ENCODE peak calls at places on chromosomes 11 and 22, in nine cellular contexts. One of them, this sample, is unnamed.

GRCh38 chr11:58765078-58765477 is 33.3 kb upstream of the GLYAT start:
- DNase-seq in CD8-positive, alpha-beta memory T cell: no peak
- DNase-seq in right atrium auricular region: no peak
- DNase-seq in GM23338: no peak
- DNase-seq in left ventricle myocardium inferior: no peak
- DNase-seq in psoas muscle: no peak
- DNase-seq in heart right ventricle: no peak
- DNase-seq in GM23248: no peak
- DNase-seq in pancreas: no peak
- DNase-seq in this sample: no peak

GRCh38 chr11:93072236-93072635 is 102.8 kb downstream of the MTNR1B start:
- DNase-seq in psoas muscle: no peak
- DNase-seq in GM23248: no peak
- DNase-seq in heart right ventricle: no peak
- DNase-seq in CD8-positive, alpha-beta memory T cell: no peak
- DNase-seq in GM23338: peak; percentile 71
- DNase-seq in right atrium auricular region: no peak
- DNase-seq in left ventricle myocardium inferior: no peak
- DNase-seq in pancreas: no peak
- DNase-seq in this sample: peak; percentile 39

GRCh38 chr11:102749101-102749725 is 24.5 kb upstream of the MMP8 start:
- DNase-seq in GM23338: no peak
- DNase-seq in left ventricle myocardium inferior: no peak
- DNase-seq in CD8-positive, alpha-beta memory T cell: no peak
- DNase-seq in heart right ventricle: no peak
- DNase-seq in right atrium auricular region: no peak
- DNase-seq in psoas muscle: no peak
- DNase-seq in GM23248: no peak
- DNase-seq in pancreas: no peak
- DNase-seq in this sample: no peak

GRCh38 chr11:1773711-1774550 is 10.2 kb upstream of the CTSD start:
- DNase-seq in GM23248: no peak
- DNase-seq in GM23338: no peak
- DNase-seq in heart right ventricle: no peak
- DNase-seq in CD8-positive, alpha-beta memory T cell: no peak
- DNase-seq in left ventricle myocardium inferior: no peak
- DNase-seq in right atrium auricular region: no peak
- DNase-seq in pancreas: peak; percentile 52
- DNase-seq in psoas muscle: no peak
- DNase-seq in this sample: peak; percentile 45

GRCh38 chr22:21587803-21588611 is 20.5 kb downstream of the UBE2L3 start:
- DNase-seq in left ventricle myocardium inferior: no peak
- DNase-seq in right atrium auricular region: no peak
- DNase-seq in CD8-positive, alpha-beta memory T cell: no peak
- DNase-seq in GM23338: no peak
- DNase-seq in GM23248: no peak
- DNase-seq in psoas muscle: no peak
- DNase-seq in heart right ventricle: no peak
- DNase-seq in pancreas: no peak
- DNase-seq in this sample: peak; percentile 14

GRCh38 chr11:24935059-24935458 is 438.2 kb downstream of the LUZP2 start:
- DNase-seq in left ventricle myocardium inferior: no peak
- DNase-seq in GM23338: no peak
- DNase-seq in heart right ventricle: no peak
- DNase-seq in right atrium auricular region: no peak
- DNase-seq in CD8-positive, alpha-beta memory T cell: no peak
- DNase-seq in GM23248: no peak
- DNase-seq in psoas muscle: no peak
- DNase-seq in pancreas: no peak
- DNase-seq in this sample: no peak

GRCh38 chr11:35376613-35377012 is 42.7 kb downstream of the SLC1A2 start:
- DNase-seq in GM23338: no peak
- DNase-seq in psoas muscle: no peak
- DNase-seq in left ventricle myocardium inferior: no peak
- DNase-seq in pancreas: no peak
- DNase-seq in heart right ventricle: no peak
- DNase-seq in CD8-positive, alpha-beta memory T cell: no peak
- DNase-seq in right atrium auricular region: no peak
- DNase-seq in GM23248: peak; percentile 53
- DNase-seq in this sample: no peak

GRCh38 chr22:27804683-27805297 is 3.2 kb upstream of the MN1 start:
- DNase-seq in GM23248: peak; percentile 89
- DNase-seq in CD8-positive, alpha-beta memory T cell: no peak
- DNase-seq in psoas muscle: peak; percentile 67
- DNase-seq in left ventricle myocardium inferior: peak; percentile 66
- DNase-seq in GM23338: peak; percentile 91
- DNase-seq in heart right ventricle: peak; percentile 80
- DNase-seq in right atrium auricular region: peak; percentile 81
- DNase-seq in pancreas: peak; percentile 82
- DNase-seq in this sample: peak; percentile 92

GRCh38 chr22:50469377-50470305 is 5.2 kb downstream of the SBF1 start:
- DNase-seq in GM23338: peak; percentile 56
- DNase-seq in heart right ventricle: no peak
- DNase-seq in psoas muscle: peak; percentile 52
- DNase-seq in right atrium auricular region: no peak
- DNase-seq in GM23248: peak; percentile 51
- DNase-seq in left ventricle myocardium inferior: peak; percentile 41
- DNase-seq in pancreas: no peak
- DNase-seq in CD8-positive, alpha-beta memory T cell: peak; percentile 98
- DNase-seq in this sample: peak; percentile 94

GRCh38 chr22:44505796-44506354 is 7.8 kb upstream of the RTL6 start:
- DNase-seq in pancreas: no peak
- DNase-seq in right atrium auricular region: peak; percentile 49
- DNase-seq in heart right ventricle: no peak
- DNase-seq in left ventricle myocardium inferior: no peak
- DNase-seq in GM23338: no peak
- DNase-seq in psoas muscle: no peak
- DNase-seq in CD8-positive, alpha-beta memory T cell: no peak
- DNase-seq in GM23248: peak; percentile 24
- DNase-seq in this sample: no peak

GRCh38 chr22:22085702-22086500 is 103.3 kb upstream of the TOP3B start:
- DNase-seq in GM23248: peak; percentile 68
- DNase-seq in CD8-positive, alpha-beta memory T cell: no peak
- DNase-seq in left ventricle myocardium inferior: no peak
- DNase-seq in psoas muscle: no peak
- DNase-seq in GM23338: no peak
- DNase-seq in right atrium auricular region: peak; percentile 59
- DNase-seq in pancreas: no peak
- DNase-seq in heart right ventricle: no peak
- DNase-seq in this sample: no peak

GRCh38 chr11:8063319-8063718 is 17.7 kb upstream of the TUB start:
- DNase-seq in CD8-positive, alpha-beta memory T cell: no peak
- DNase-seq in GM23338: no peak
- DNase-seq in heart right ventricle: peak; percentile 63
- DNase-seq in psoas muscle: peak; percentile 56
- DNase-seq in left ventricle myocardium inferior: no peak
- DNase-seq in right atrium auricular region: peak; percentile 80
- DNase-seq in GM23248: peak; percentile 86
- DNase-seq in pancreas: no peak
- DNase-seq in this sample: no peak

GRCh38 chr22:45296628-45297297 is 12.0 kb downstream of the UPK3A start:
- DNase-seq in GM23248: no peak
- DNase-seq in psoas muscle: no peak
- DNase-seq in right atrium auricular region: no peak
- DNase-seq in CD8-positive, alpha-beta memory T cell: peak; percentile 13
- DNase-seq in pancreas: no peak
- DNase-seq in heart right ventricle: no peak
- DNase-seq in left ventricle myocardium inferior: no peak
- DNase-seq in GM23338: no peak
- DNase-seq in this sample: no peak

GRCh38 chr22:36129985-36130384 is 30.6 kb downstream of the APOL3 start:
- DNase-seq in CD8-positive, alpha-beta memory T cell: no peak
- DNase-seq in left ventricle myocardium inferior: no peak
- DNase-seq in GM23248: no peak
- DNase-seq in pancreas: no peak
- DNase-seq in right atrium auricular region: no peak
- DNase-seq in psoas muscle: no peak
- DNase-seq in heart right ventricle: no peak
- DNase-seq in GM23338: no peak
- DNase-seq in this sample: no peak

GRCh38 chr11:64874308-64874707 is 4.1 kb downstream of the EHD1 start:
- DNase-seq in heart right ventricle: no peak
- DNase-seq in right atrium auricular region: no peak
- DNase-seq in psoas muscle: no peak
- DNase-seq in GM23338: no peak
- DNase-seq in pancreas: no peak
- DNase-seq in CD8-positive, alpha-beta memory T cell: peak; percentile 58
- DNase-seq in left ventricle myocardium inferior: no peak
- DNase-seq in GM23248: no peak
- DNase-seq in this sample: no peak

GRCh38 chr11:64875369-64876225 is 2.8 kb downstream of the EHD1 start:
- DNase-seq in GM23248: peak; percentile 40
- DNase-seq in left ventricle myocardium inferior: no peak
- DNase-seq in GM23338: no peak
- DNase-seq in right atrium auricular region: no peak
- DNase-seq in pancreas: no peak
- DNase-seq in psoas muscle: peak; percentile 23
- DNase-seq in CD8-positive, alpha-beta memory T cell: no peak
- DNase-seq in heart right ventricle: no peak
- DNase-seq in this sample: no peak

GRCh38 chr11:64872790-64873488 is 5.5 kb downstream of the EHD1 start:
- DNase-seq in left ventricle myocardium inferior: no peak
- DNase-seq in psoas muscle: no peak
- DNase-seq in CD8-positive, alpha-beta memory T cell: no peak
- DNase-seq in pancreas: no peak
- DNase-seq in GM23248: no peak
- DNase-seq in GM23338: no peak
- DNase-seq in right atrium auricular region: no peak
- DNase-seq in heart right ventricle: no peak
- DNase-seq in this sample: no peak

GRCh38 chr11:64876226-64876750 is 2.1 kb downstream of the EHD1 start:
- DNase-seq in pancreas: no peak
- DNase-seq in GM23338: no peak
- DNase-seq in heart right ventricle: no peak
- DNase-seq in GM23248: peak; percentile 43
- DNase-seq in left ventricle myocardium inferior: no peak
- DNase-seq in psoas muscle: peak; percentile 13
- DNase-seq in CD8-positive, alpha-beta memory T cell: no peak
- DNase-seq in right atrium auricular region: no peak
- DNase-seq in this sample: no peak

DNA sequence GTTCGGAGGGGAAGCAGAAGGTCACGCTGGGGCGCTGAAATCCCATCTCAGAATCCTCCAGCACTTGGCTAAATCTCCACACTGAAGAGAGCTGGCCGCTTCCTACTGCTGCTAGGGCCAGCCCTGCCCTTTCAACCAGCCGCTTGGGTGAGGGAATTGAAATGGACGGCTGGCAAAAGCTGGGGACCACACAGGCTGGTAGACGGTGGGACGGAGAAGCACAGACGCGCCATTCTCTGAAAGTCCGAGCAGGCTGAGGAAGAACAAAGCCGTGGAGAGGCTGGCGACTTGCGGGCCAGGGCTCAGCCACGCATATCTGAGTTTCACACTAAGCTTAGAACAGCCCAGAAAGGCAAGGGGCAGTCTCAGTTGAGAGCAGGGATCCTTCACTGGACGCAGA is 3.6 kb downstream of the EHD1 start:
- DNase-seq in left ventricle myocardium inferior: no peak
- DNase-seq in CD8-positive, alpha-beta memory T cell: no peak
- DNase-seq in GM23338: no peak
- DNase-seq in GM23248: no peak
- DNase-seq in psoas muscle: no peak
- DNase-seq in right atrium auricular region: no peak
- DNase-seq in heart right ventricle: no peak
- DNase-seq in pancreas: no peak
- DNase-seq in this sample: no peak
- H3K4me3 ChIP-seq in left ventricle myocardium inferior: peak overlapping the region; percentile 94
- H3K4me3 ChIP-seq in CD8-positive, alpha-beta memory T cell: peak overlapping the region; percentile 99
- H3K4me3 ChIP-seq in GM23338: no peak overlapping the region
- H3K4me3 ChIP-seq in GM23248: no peak overlapping the region
- H3K4me3 ChIP-seq in psoas muscle: peak overlapping the region; percentile 99
- H3K4me3 ChIP-seq in right atrium auricular region: peak overlapping the region; percentile 84
- H3K4me3 ChIP-seq in heart right ventricle: peak overlapping the region; percentile 94
- H3K4me3 ChIP-seq in pancreas: no peak overlapping the region
- H3K4me3 ChIP-seq in this sample: no peak overlapping the region

GRCh38 chr11:116649268-116649667 is 123.5 kb downstream of the BUD13 start:
- DNase-seq in right atrium auricular region: peak; percentile 32
- DNase-seq in CD8-positive, alpha-beta memory T cell: no peak
- DNase-seq in GM23248: no peak
- DNase-seq in pancreas: no peak
- DNase-seq in left ventricle myocardium inferior: no peak
- DNase-seq in GM23338: no peak
- DNase-seq in heart right ventricle: no peak
- DNase-seq in psoas muscle: no peak
- DNase-seq in this sample: no peak
- H3K27me3 ChIP-seq in right atrium auricular region: no peaks in the 10 kb centered on the region
- H3K27me3 ChIP-seq in CD8-positive, alpha-beta memory T cell: no peaks in the 10 kb centered on the region
- H3K27me3 ChIP-seq in GM23248: peaks cover 14% of the 10 kb centered on the region
- H3K27me3 ChIP-seq in pancreas: no peaks in the 10 kb centered on the region
- H3K27me3 ChIP-seq in left ventricle myocardium inferior: peaks cover 31% of the 10 kb centered on the region
- H3K27me3 ChIP-seq in GM23338: no peaks in the 10 kb centered on the region
- H3K27me3 ChIP-seq in heart right ventricle: no peaks in the 10 kb centered on the region
- H3K27me3 ChIP-seq in psoas muscle: peaks cover 2% of the 10 kb centered on the region
- H3K27me3 ChIP-seq in this sample: no peaks in the 10 kb centered on the region

GRCh38 chr11:123560001-123560400 is 94.4 kb downstream of the SCN3B start:
- DNase-seq in psoas muscle: peak; percentile 67
- DNase-seq in CD8-positive, alpha-beta memory T cell: no peak
- DNase-seq in GM23248: peak; percentile 93
- DNase-seq in GM23338: peak; percentile 62
- DNase-seq in right atrium auricular region: peak; percentile 68
- DNase-seq in left ventricle myocardium inferior: peak; percentile 60
- DNase-seq in pancreas: peak; percentile 72
- DNase-seq in heart right ventricle: peak; percentile 57
- DNase-seq in this sample: no peak

GRCh38 chr11:123562166-123562565 is 92.3 kb downstream of the SCN3B start:
- DNase-seq in GM23248: no peak
- DNase-seq in CD8-positive, alpha-beta memory T cell: no peak
- DNase-seq in pancreas: no peak
- DNase-seq in psoas muscle: no peak
- DNase-seq in left ventricle myocardium inferior: no peak
- DNase-seq in right atrium auricular region: no peak
- DNase-seq in GM23338: no peak
- DNase-seq in heart right ventricle: no peak
- DNase-seq in this sample: no peak

GRCh38 chr11:123559418-123559817 is 95.0 kb downstream of the SCN3B start:
- DNase-seq in GM23338: no peak
- DNase-seq in GM23248: peak; percentile 74
- DNase-seq in left ventricle myocardium inferior: no peak
- DNase-seq in CD8-positive, alpha-beta memory T cell: no peak
- DNase-seq in psoas muscle: no peak
- DNase-seq in heart right ventricle: no peak
- DNase-seq in right atrium auricular region: no peak
- DNase-seq in pancreas: no peak
- DNase-seq in this sample: no peak

GRCh38 chr11:123562829-123563228 is 91.6 kb downstream of the SCN3B start:
- DNase-seq in GM23338: no peak
- DNase-seq in CD8-positive, alpha-beta memory T cell: no peak
- DNase-seq in right atrium auricular region: no peak
- DNase-seq in pancreas: no peak
- DNase-seq in GM23248: no peak
- DNase-seq in left ventricle myocardium inferior: no peak
- DNase-seq in heart right ventricle: no peak
- DNase-seq in psoas muscle: no peak
- DNase-seq in this sample: no peak

GRCh38 chr11:123561046-123561781 is 93.2 kb downstream of the SCN3B start:
- DNase-seq in psoas muscle: peak; percentile 35
- DNase-seq in right atrium auricular region: no peak
- DNase-seq in CD8-positive, alpha-beta memory T cell: no peak
- DNase-seq in heart right ventricle: peak; percentile 45
- DNase-seq in GM23248: peak; percentile 61
- DNase-seq in left ventricle myocardium inferior: peak; percentile 51
- DNase-seq in pancreas: peak; percentile 73
- DNase-seq in GM23338: peak; percentile 65
- DNase-seq in this sample: peak; percentile 77
- H3K4me3 ChIP-seq in psoas muscle: no peak overlapping the region
- H3K4me3 ChIP-seq in right atrium auricular region: peak overlapping the region; percentile 49
- H3K4me3 ChIP-seq in CD8-positive, alpha-beta memory T cell: peak overlapping the region; percentile 12
- H3K4me3 ChIP-seq in heart right ventricle: peak overlapping the region; percentile 45
- H3K4me3 ChIP-seq in GM23248: peak overlapping the region; percentile 64
- H3K4me3 ChIP-seq in left ventricle myocardium inferior: peak overlapping the region; percentile 29
- H3K4me3 ChIP-seq in pancreas: no peak overlapping the region
- H3K4me3 ChIP-seq in GM23338: peak overlapping the region; percentile 47
- H3K4me3 ChIP-seq in this sample: no peak overlapping the region

GRCh38 chr11:57434640-57435546 is 8.0 kb upstream of the SLC43A3 start:
- DNase-seq in left ventricle myocardium inferior: no peak
- DNase-seq in pancreas: no peak
- DNase-seq in CD8-positive, alpha-beta memory T cell: no peak
- DNase-seq in heart right ventricle: no peak
- DNase-seq in psoas muscle: no peak
- DNase-seq in GM23248: peak; percentile 95
- DNase-seq in right atrium auricular region: no peak
- DNase-seq in GM23338: no peak
- DNase-seq in this sample: no peak
- H3K27me3 ChIP-seq in left ventricle myocardium inferior: no peaks in the 10 kb centered on the region
- H3K27me3 ChIP-seq in pancreas: no peaks in the 10 kb centered on the region
- H3K27me3 ChIP-seq in CD8-positive, alpha-beta memory T cell: no peaks in the 10 kb centered on the region
- H3K27me3 ChIP-seq in heart right ventricle: no peaks in the 10 kb centered on the region
- H3K27me3 ChIP-seq in psoas muscle: no peaks in the 10 kb centered on the region
- H3K27me3 ChIP-seq in GM23248: no peaks in the 10 kb centered on the region
- H3K27me3 ChIP-seq in right atrium auricular region: no peaks in the 10 kb centered on the region
- H3K27me3 ChIP-seq in GM23338: no peaks in the 10 kb centered on the region
- H3K27me3 ChIP-seq in this sample: no peaks in the 10 kb centered on the region

This sample was measured in H7.